ENCODE peak calls at places on chromosomes 12 and 14, in four cellular contexts. K, C, T and X are unnamed samples. For H3K4me1, the result is how much of the 10 kb centered on the place peaks cover.

GRCh38 chr12:78406776-78407335 is 457.7 kb upstream of the SYT1 start:
- DNase-seq in K (no peak), C (no peak), T (no peak), X (no peak)

GRCh38 chr14:95503365-95504134 is 12.9 kb downstream of the SYNE3 start:
- DNase-seq in K (no peak), C (no peak), T (no peak), X (no peak)

GRCh38 chr14:100056964-100057817 is 8.0 kb upstream of the EVL start:
- DNase-seq in K (no peak), C (no peak), T (no peak), X (no peak)

GRCh38 chr12:108430926-108431325 is 84.2 kb upstream of the FICD start:
- DNase-seq in K (no peak), C (no peak), T (no peak), X (no peak)

GRCh38 chr12:4272014-4272975 is 1.3 kb upstream of the CCND2 start:
- DNase-seq in K (peak), C (peak), T (peak), X (peak)

GRCh38 chr12:8676651-8677050 is 14.0 kb upstream of the MFAP5 start:
- DNase-seq in K (no peak), C (no peak), T (no peak), X (no peak)

GRCh38 chr12:14460212-14460841 is 94.8 kb downstream of the ATF7IP start:
- DNase-seq in K (no peak), C (no peak), T (no peak), X (no peak)

GRCh38 chr14:32457213-32457920 is 128.3 kb downstream of the AKAP6 start:
- DNase-seq in K (peak), C (peak), T (peak), X (no peak)

GRCh38 chr14:74980746-74981661 is 21.7 kb upstream of the EIF2B2 start:
- DNase-seq in K (no peak), C (no peak), T (no peak), X (no peak)

GRCh38 chr12:82411561-82412230 is 53.4 kb downstream of the METTL25 start:
- DNase-seq in K (no peak), C (no peak), T (no peak), X (no peak)

GRCh38 chr14:99572173-99572999 is 31.6 kb downstream of the CCDC85C start:
- DNase-seq in K (peak), C (no peak), T (no peak), X (no peak)

GRCh38 chr12:43317156-43317555 is 234.8 kb downstream of the ADAMTS20 start:
- DNase-seq in K (no peak), C (no peak), T (no peak), X (no peak)

GRCh38 chr12:29041621-29042020 is 107.5 kb upstream of the FAR2 start:
- DNase-seq in K (no peak), C (no peak), T (no peak), X (no peak)

GRCh38 chr12:131402781-131403396 is 308.0 kb upstream of the SFSWAP start:
- DNase-seq in K (no peak), C (peak), T (no peak), X (no peak)

GRCh38 chr12:16348435-16349131 is 1.1 kb downstream of the MGST1 start:
- DNase-seq in K (no peak), C (no peak), T (no peak), X (no peak)

DNA sequence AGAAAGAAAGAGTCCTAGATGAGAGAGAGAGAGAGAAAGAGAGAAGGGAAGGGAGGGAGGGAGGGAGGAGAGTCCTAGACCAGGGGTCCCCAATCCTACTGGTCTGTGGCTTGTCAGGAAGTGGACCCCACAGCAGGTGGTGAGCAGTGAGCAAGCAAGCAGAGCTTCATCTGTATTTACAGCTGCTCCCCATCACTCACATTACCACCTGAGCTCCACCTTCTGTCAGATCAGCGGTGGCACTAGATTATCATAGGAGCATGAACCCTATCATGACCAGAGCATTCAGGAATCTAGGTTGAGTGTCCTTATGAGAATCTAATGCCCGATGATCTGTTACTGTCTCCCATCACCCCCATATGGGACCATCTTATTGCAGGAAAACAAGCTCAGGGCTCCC is 39.2 kb upstream of the AMN1 start:
- DNase-seq in K (no peak), C (no peak), T (no peak), X (no peak)
- TF ChIP-seq CTCF in K (no peak), C (no peak), T (no peak), X (no peak)

GRCh38 chr14:104970231-104971068 is 7.7 kb downstream of the AHNAK2 start:
- DNase-seq in K (peak), C (peak), T (peak), X (no peak)

GRCh38 chr14:104973215-104974145 is 4.7 kb downstream of the AHNAK2 start:
- DNase-seq in K (peak), C (peak), T (peak), X (peak)

GRCh38 chr14:104969741-104970230 is 8.4 kb downstream of the AHNAK2 start:
- DNase-seq in K (no peak), C (no peak), T (no peak), X (no peak)

GRCh38 chr14:104972301-104973211 is 5.6 kb downstream of the AHNAK2 start:
- DNase-seq in K (peak), C (peak), T (no peak), X (peak)

DNA sequence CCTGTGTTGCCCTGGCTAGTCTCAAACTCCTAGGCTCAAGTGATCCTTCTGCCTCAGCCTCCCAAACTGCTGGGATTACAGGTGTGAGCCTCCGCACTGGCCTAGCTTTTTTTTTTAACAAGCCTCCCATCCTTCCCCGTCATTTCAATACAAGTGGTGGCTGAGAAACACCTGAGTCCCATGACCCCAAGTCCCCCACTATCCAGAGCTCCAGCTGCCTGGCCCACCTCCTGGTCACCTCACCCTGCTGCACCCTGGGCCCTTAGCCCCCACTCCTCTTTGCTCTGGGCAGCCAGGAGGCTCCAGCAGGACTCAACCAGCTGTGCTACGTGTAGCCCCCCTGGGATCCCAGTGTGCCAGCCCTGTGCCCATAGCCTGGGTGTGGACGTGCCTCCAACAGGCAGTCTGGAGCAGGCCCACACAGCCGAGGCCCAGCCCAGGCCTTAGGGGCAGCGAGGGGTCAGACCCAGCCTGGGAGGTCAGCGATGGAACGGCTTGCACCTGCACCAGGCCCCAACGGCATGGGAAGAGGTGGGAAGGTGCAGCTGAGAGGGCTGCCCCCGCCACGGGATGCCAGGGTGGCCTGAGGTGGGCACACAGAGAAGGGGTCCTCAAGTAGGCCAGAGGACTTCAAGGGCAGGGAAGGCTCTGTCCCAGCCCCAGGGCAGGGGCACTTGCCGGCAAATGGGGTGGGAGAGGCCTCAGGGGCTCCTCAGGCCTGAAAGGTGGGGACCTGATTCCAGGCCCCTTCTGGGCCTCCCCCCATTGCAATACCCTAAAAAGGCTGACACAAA is 6.5 kb downstream of the AHNAK2 start:
- DNase-seq in K (no peak), C (no peak), T (no peak), X (no peak)
- H3K4me1 ChIP-seq in K (half or more), C (half or more), T (half or more), X (half or more)

GRCh38 chr14:70047598-70048312 is 141.0 kb downstream of the SLC8A3 start:
- DNase-seq in K (no peak), C (no peak), T (no peak), X (no peak)

GRCh38 chr14:70045296-70045695 is 143.5 kb downstream of the SLC8A3 start:
- DNase-seq in K (no peak), C (no peak), T (no peak), X (no peak)

GRCh38 chr14:70048313-70048654 is 140.5 kb downstream of the SLC8A3 start:
- DNase-seq in K (no peak), C (no peak), T (no peak), X (no peak)

DNA sequence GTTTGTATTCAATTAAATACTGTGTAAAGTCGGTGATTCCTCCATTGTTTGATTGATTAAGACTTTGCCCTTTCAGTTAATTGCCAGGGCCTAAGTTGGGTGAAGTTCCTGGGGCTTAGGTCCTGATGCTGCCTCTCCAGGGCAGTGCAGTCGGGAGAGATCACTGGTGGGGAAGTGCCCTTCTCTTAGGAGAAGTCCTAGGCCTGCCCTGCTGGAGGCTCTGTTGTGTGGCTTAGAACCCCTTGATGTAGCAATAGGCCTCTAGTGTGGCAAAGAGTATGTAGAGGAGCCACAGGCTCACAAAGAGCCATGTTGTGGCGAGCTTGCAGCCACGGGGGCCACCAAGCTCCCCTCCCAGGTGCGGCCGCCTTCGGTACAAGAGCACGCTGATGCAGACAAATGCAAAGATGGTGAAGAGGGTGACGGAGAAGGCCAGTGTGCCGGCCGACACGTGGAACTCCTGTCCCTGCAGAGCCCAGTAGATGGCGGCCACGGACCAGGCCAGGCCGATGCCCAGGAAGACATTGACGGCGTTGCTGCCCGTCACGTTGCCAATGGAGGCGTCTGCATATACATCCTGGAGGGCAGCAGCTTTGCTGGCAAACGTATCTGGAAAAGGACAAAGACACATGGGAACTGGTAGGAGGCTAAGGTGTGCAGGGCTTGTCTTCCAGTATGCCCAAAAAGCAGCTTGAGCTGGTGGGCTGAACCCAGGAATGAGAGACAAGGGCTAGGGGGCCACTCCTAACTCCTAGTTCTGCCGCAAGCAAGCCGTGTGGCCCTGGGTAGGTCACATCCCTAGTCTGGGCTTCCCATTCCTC is 142.8 kb downstream of the SLC8A3 start:
- DNase-seq in K (peak), C (peak), T (peak), X (peak)
- H3K4me3 ChIP-seq in K (no peak), C (no peak), T (no peak), X (no peak)

GRCh38 chr14:103330536-103330935 is 3.5 kb upstream of the EIF5 start:
- DNase-seq in K (no peak), C (no peak), T (no peak), X (no peak)

GRCh38 chr14:103336191-103336590 is 2.2 kb downstream of the EIF5 start:
- DNase-seq in K (no peak), C (no peak), T (no peak), X (no peak)

GRCh38 chr14:103332143-103332919 is 1.7 kb upstream of the EIF5 start:
- DNase-seq in K (no peak), C (no peak), T (no peak), X (no peak)

GRCh38 chr14:103334644-103335603 is 887 bp downstream of the EIF5 start:
- DNase-seq in K (peak), C (peak), T (peak), X (peak)

DNA sequence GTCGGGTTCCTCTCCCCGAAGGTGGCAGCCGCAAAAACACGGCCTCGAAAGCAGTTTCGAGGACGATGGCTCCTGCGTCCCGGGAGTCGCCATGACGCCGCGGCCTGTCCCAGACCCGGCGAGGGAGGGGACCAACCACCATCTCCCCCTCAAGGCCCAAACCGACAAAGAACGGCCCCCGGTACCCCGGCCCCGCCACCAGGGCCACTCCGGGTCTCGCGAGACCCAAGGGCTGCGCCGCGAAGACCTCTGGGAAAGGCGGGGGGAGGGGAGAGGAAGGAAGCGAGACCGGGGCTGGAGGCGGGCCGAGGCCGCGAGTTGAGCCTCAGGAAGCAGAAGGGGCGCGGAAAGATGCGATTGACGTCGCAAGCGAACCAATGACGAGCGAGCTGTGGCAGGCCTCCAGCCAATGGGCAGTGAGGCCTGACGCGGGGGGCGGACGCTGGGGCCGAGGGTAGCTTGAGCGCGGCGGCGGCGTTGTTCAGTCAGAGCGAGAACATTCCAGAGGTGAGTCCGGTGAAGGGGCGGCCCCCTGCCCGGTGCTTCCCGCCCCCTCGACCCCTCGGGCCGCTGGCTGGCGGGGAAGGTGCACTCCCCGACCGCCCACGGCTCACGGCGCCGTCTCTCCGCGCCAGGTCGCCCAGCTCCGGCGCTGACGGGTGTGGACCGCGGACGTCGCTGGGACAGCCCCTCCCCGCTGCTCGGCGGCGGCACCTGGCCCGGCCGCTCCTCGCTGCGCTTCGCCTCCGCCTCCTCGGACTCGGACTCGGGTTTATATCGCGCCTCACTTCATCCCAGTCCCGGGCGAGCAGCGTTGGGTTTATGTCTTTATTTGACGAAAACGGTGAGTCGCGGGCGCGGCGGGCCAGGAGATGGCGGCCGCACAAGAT is at the start of gene EIF5:
- DNase-seq in K (peak), C (peak), T (peak), X (peak)
- TF ChIP-seq CTCF in K (peak), C (peak), T (peak), X (no peak)